ENCODE peak calls at places on chromosome 18, in four cellular contexts. E, L, U and Q are unnamed samples.

GRCh38 chr18:36131692-36132483 is 2.2 kb downstream of the ELP2 start:
- DNase-seq in E (no peak), L (no peak), U (no peak), Q (no peak)

GRCh38 chr18:76323891-76324290 is 171.2 kb downstream of the ZNF516 start:
- DNase-seq in E (no peak), L (no peak), U (no peak), Q (no peak)

GRCh38 chr18:41906528-41907256 is 48.3 kb upstream of the PIK3C3 start:
- DNase-seq in E (peak), L (peak), U (no peak), Q (peak)

GRCh38 chr18:47975701-47976100 is 45.2 kb upstream of the SMAD2 start:
- DNase-seq in E (no peak), L (no peak), U (no peak), Q (no peak)

GRCh38 chr18:37362158-37362890 is 203.3 kb downstream of the CELF4 start:
- DNase-seq in E (no peak), L (no peak), U (no peak), Q (no peak)

GRCh38 chr18:30376515-30376914 is 666.0 kb downstream of the DSC3 start:
- DNase-seq in E (no peak), L (no peak), U (no peak), Q (no peak)

GRCh38 chr18:36493349-36494281 is 196.1 kb downstream of the FHOD3 start:
- DNase-seq in E (no peak), L (peak), U (no peak), Q (no peak)

GRCh38 chr18:13418013-13418710 is 199.6 kb downstream of the LDLRAD4 start:
- DNase-seq in E (no peak), L (peak), U (no peak), Q (no peak)

GRCh38 chr18:56538756-56539155 is 99.6 kb downstream of the TXNL1 start:
- DNase-seq in E (no peak), L (no peak), U (no peak), Q (no peak)

GRCh38 chr18:37665346-37665745 is 99.7 kb upstream of the CELF4 start:
- DNase-seq in E (no peak), L (no peak), U (no peak), Q (no peak)

GRCh38 chr18:27042177-27042576 is 142.9 kb downstream of the CHST9 start:
- DNase-seq in E (no peak), L (no peak), U (no peak), Q (no peak)

GRCh38 chr18:9619545-9619944 is 5.2 kb upstream of the PPP4R1 start:
- DNase-seq in E (no peak), L (peak), U (no peak), Q (peak)

GRCh38 chr18:22831441-22831904 is 101.7 kb upstream of the RBBP8 start:
- DNase-seq in E (no peak), L (peak), U (peak), Q (no peak)

GRCh38 chr18:3455090-3455640 is 5.2 kb downstream of the TGIF1 start:
- DNase-seq in E (no peak), L (no peak), U (no peak), Q (no peak)

GRCh38 chr18:61575419-61575818 is 242.2 kb downstream of the CDH20 start:
- DNase-seq in E (no peak), L (peak), U (no peak), Q (no peak)

GRCh38 chr18:79775441-79776221 is 22.1 kb upstream of the KCNG2 start:
- DNase-seq in E (no peak), L (no peak), U (no peak), Q (no peak)

GRCh38 chr18:49858309-49859005 is 45.1 kb upstream of the ACAA2 start:
- DNase-seq in E (peak), L (peak), U (no peak), Q (peak)

GRCh38 chr18:70490008-70490933 is 201.4 kb downstream of the SOCS6 start:
- DNase-seq in E (no peak), L (peak), U (peak), Q (peak)

GRCh38 chr18:74596959-74597661 is 560 bp upstream of the ZNF407 start:
- DNase-seq in E (peak), L (peak), U (no peak), Q (peak)

GRCh38 chr18:45879681-45880655 is 54.5 kb downstream of the SIGLEC15 start:
- DNase-seq in E (peak), L (peak), U (no peak), Q (peak)

GRCh38 chr18:50193796-50194622 is 938 bp downstream of the MYO5B start:
- DNase-seq in E (no peak), L (no peak), U (no peak), Q (no peak)

GRCh38 chr18:76722224-76723061 is 99.9 kb upstream of the ZNF236 start:
- DNase-seq in E (no peak), L (no peak), U (no peak), Q (no peak)

GRCh38 chr18:28804512-28805214 is 627.7 kb upstream of the CDH2 start:
- DNase-seq in E (no peak), L (no peak), U (no peak), Q (no peak)

GRCh38 chr18:63676526-63676925 is 14.8 kb upstream of the SERPINB3 start:
- DNase-seq in E (no peak), L (no peak), U (no peak), Q (no peak)

GRCh38 chr18:5162111-5162510 is 34.9 kb downstream of the AKAIN1 start:
- DNase-seq in E (no peak), L (no peak), U (no peak), Q (no peak)

GRCh38 chr18:23835076-23835475 is 145.8 kb downstream of the LAMA3 start:
- DNase-seq in E (no peak), L (peak), U (no peak), Q (no peak)

GRCh38 chr18:56003009-56003408 is 415.0 kb upstream of the TCF4 start:
- DNase-seq in E (no peak), L (no peak), U (no peak), Q (no peak)

GRCh38 chr18:62128157-62128556 is 58.7 kb downstream of the PIGN start:
- DNase-seq in E (no peak), L (peak), U (no peak), Q (peak)

GRCh38 chr18:41690332-41691110 is 264.5 kb upstream of the PIK3C3 start:
- DNase-seq in E (no peak), L (peak), U (no peak), Q (no peak)

GRCh38 chr18:25310045-25310444 is 41.9 kb downstream of the ZNF521 start:
- DNase-seq in E (no peak), L (peak), U (no peak), Q (peak)

GRCh38 chr18:9474103-9474982 is 970 bp upstream of the RALBP1 start:
- DNase-seq in E (no peak), L (no peak), U (no peak), Q (peak)

GRCh38 chr18:629303-630150 is 27.9 kb upstream of the TYMS start:
- DNase-seq in E (no peak), L (no peak), U (no peak), Q (no peak)

GRCh38 chr18:6521804-6522418 is 107.2 kb upstream of the L3MBTL4 start:
- DNase-seq in E (no peak), L (peak), U (no peak), Q (peak)

GRCh38 chr18:57630759-57631660 is 9.4 kb upstream of the NARS1 start:
- DNase-seq in E (no peak), L (no peak), U (no peak), Q (no peak)

GRCh38 chr18:911025-911424 is 6.4 kb downstream of the ADCYAP1 start:
- DNase-seq in E (no peak), L (no peak), U (no peak), Q (no peak)